ENCODE peak calls at places on chromosomes 11 and 22, in ten cellular contexts. One of them, this sample, is unnamed.

GRCh38 chr22:25478111-25478510 is 86.4 kb upstream of the GRK3 start:
- DNase-seq in left ventricle myocardium inferior: no peak
- DNase-seq in heart right ventricle: no peak
- DNase-seq in HFF-Myc: no peak
- DNase-seq in epithelial cell of esophagus: no peak
- DNase-seq in neural progenitor cell: no peak
- DNase-seq in astrocyte of the spinal cord: no peak
- DNase-seq in Caco-2: no peak
- DNase-seq in IMR-90: no peak
- DNase-seq in fibroblast of pulmonary artery: no peak
- DNase-seq in this sample: no peak

GRCh38 chr11:116515666-116516184 is 257.1 kb downstream of the BUD13 start:
- DNase-seq in left ventricle myocardium inferior: no peak
- DNase-seq in heart right ventricle: no peak
- DNase-seq in HFF-Myc: no peak
- DNase-seq in epithelial cell of esophagus: no peak
- DNase-seq in neural progenitor cell: no peak
- DNase-seq in astrocyte of the spinal cord: no peak
- DNase-seq in Caco-2: no peak
- DNase-seq in IMR-90: no peak
- DNase-seq in fibroblast of pulmonary artery: no peak
- DNase-seq in this sample: no peak

GRCh38 chr11:7591107-7591894 is 77.5 kb downstream of the PPFIBP2 start:
- DNase-seq in left ventricle myocardium inferior: no peak
- DNase-seq in heart right ventricle: no peak
- DNase-seq in HFF-Myc: no peak
- DNase-seq in epithelial cell of esophagus: no peak
- DNase-seq in neural progenitor cell: no peak
- DNase-seq in astrocyte of the spinal cord: no peak
- DNase-seq in Caco-2: no peak
- DNase-seq in IMR-90: no peak
- DNase-seq in fibroblast of pulmonary artery: no peak
- DNase-seq in this sample: no peak

GRCh38 chr22:30214703-30215405 is 31.7 kb downstream of the LIF start:
- DNase-seq in left ventricle myocardium inferior: no peak
- DNase-seq in heart right ventricle: no peak
- DNase-seq in HFF-Myc: no peak
- DNase-seq in epithelial cell of esophagus: peak; percentile 38
- DNase-seq in neural progenitor cell: no peak
- DNase-seq in astrocyte of the spinal cord: no peak
- DNase-seq in Caco-2: no peak
- DNase-seq in IMR-90: no peak
- DNase-seq in fibroblast of pulmonary artery: no peak
- DNase-seq in this sample: no peak

GRCh38 chr11:2295971-2296912 is 5.5 kb downstream of the C11orf21 start:
- DNase-seq in left ventricle myocardium inferior: no peak
- DNase-seq in heart right ventricle: no peak
- DNase-seq in HFF-Myc: no peak
- DNase-seq in epithelial cell of esophagus: no peak
- DNase-seq in neural progenitor cell: no peak
- DNase-seq in astrocyte of the spinal cord: no peak
- DNase-seq in Caco-2: peak; percentile 27
- DNase-seq in IMR-90: no peak
- DNase-seq in fibroblast of pulmonary artery: no peak
- DNase-seq in this sample: no peak

GRCh38 chr11:65437436-65438227 is 15.0 kb downstream of the NEAT1 start:
- DNase-seq in left ventricle myocardium inferior: no peak
- DNase-seq in heart right ventricle: no peak
- DNase-seq in HFF-Myc: no peak
- DNase-seq in epithelial cell of esophagus: peak; percentile 35
- DNase-seq in neural progenitor cell: no peak
- DNase-seq in astrocyte of the spinal cord: peak; percentile 41
- DNase-seq in Caco-2: no peak
- DNase-seq in IMR-90: peak; percentile 41
- DNase-seq in fibroblast of pulmonary artery: peak; percentile 50
- DNase-seq in this sample: no peak

GRCh38 chr22:24947383-24947782 is 889 bp upstream of the LHFPL7 start:
- DNase-seq in left ventricle myocardium inferior: no peak
- DNase-seq in heart right ventricle: no peak
- DNase-seq in HFF-Myc: no peak
- DNase-seq in epithelial cell of esophagus: no peak
- DNase-seq in neural progenitor cell: no peak
- DNase-seq in astrocyte of the spinal cord: no peak
- DNase-seq in Caco-2: no peak
- DNase-seq in IMR-90: no peak
- DNase-seq in fibroblast of pulmonary artery: no peak
- DNase-seq in this sample: no peak

GRCh38 chr11:115334932-115335788 is 169.1 kb downstream of the CADM1 start:
- DNase-seq in left ventricle myocardium inferior: no peak
- DNase-seq in heart right ventricle: no peak
- DNase-seq in HFF-Myc: no peak
- DNase-seq in epithelial cell of esophagus: peak; percentile 42
- DNase-seq in neural progenitor cell: peak; percentile 23
- DNase-seq in astrocyte of the spinal cord: peak; percentile 52
- DNase-seq in Caco-2: no peak
- DNase-seq in IMR-90: peak; percentile 52
- DNase-seq in fibroblast of pulmonary artery: peak; percentile 49
- DNase-seq in this sample: peak; percentile 5

DNA sequence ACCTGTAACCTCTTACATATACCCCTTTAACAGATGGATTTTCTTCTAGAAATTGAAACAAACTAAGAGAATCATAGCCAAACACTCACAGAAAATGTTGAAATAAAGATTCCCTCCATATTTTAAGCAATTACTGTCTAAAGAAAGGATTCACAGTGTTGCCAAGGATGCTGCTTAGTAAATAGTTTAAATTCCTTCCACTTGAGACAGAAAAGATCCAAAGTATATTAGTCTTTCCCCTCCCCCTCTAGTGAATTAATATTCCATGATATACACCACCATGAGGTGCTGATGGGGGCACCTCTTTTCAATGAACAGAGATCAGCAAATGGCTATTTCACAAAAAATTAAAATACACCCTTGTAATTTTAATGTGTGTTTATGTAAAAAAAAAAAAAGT is 186.8 kb downstream of the SOX6 start:
- DNase-seq in left ventricle myocardium inferior: no peak
- DNase-seq in heart right ventricle: no peak
- DNase-seq in HFF-Myc: no peak
- DNase-seq in epithelial cell of esophagus: no peak
- DNase-seq in neural progenitor cell: no peak
- DNase-seq in astrocyte of the spinal cord: no peak
- DNase-seq in Caco-2: no peak
- DNase-seq in IMR-90: peak; percentile 30
- DNase-seq in fibroblast of pulmonary artery: peak; percentile 14
- DNase-seq in this sample: no peak
- TF ChIP-seq CTCF in left ventricle myocardium inferior: no peak
- TF ChIP-seq CTCF in heart right ventricle: no peak
- TF ChIP-seq CTCF in HFF-Myc: no peak
- TF ChIP-seq CTCF in epithelial cell of esophagus: no peak
- TF ChIP-seq CTCF in neural progenitor cell: peak; percentile 32
- TF ChIP-seq CTCF in astrocyte of the spinal cord: no peak
- TF ChIP-seq CTCF in Caco-2: no peak
- TF ChIP-seq CTCF in IMR-90: peak; percentile 32
- TF ChIP-seq CTCF in fibroblast of pulmonary artery: no peak
- TF ChIP-seq CTCF in this sample: no peak

GRCh38 chr11:6475936-6476335 is 2.2 kb upstream of the TRIM3 start:
- DNase-seq in left ventricle myocardium inferior: no peak
- DNase-seq in heart right ventricle: no peak
- DNase-seq in HFF-Myc: no peak
- DNase-seq in epithelial cell of esophagus: no peak
- DNase-seq in neural progenitor cell: peak; percentile 15
- DNase-seq in astrocyte of the spinal cord: no peak
- DNase-seq in Caco-2: no peak
- DNase-seq in IMR-90: no peak
- DNase-seq in fibroblast of pulmonary artery: no peak
- DNase-seq in this sample: no peak

GRCh38 chr11:6474423-6474792 is 667 bp upstream of the TRIM3 start:
- DNase-seq in left ventricle myocardium inferior: no peak
- DNase-seq in heart right ventricle: no peak
- DNase-seq in HFF-Myc: no peak
- DNase-seq in epithelial cell of esophagus: no peak
- DNase-seq in neural progenitor cell: no peak
- DNase-seq in astrocyte of the spinal cord: no peak
- DNase-seq in Caco-2: no peak
- DNase-seq in IMR-90: no peak
- DNase-seq in fibroblast of pulmonary artery: no peak
- DNase-seq in this sample: no peak

GRCh38 chr11:6473481-6474422 is at the start of gene TRIM3:
- DNase-seq in left ventricle myocardium inferior: peak; percentile 96
- DNase-seq in heart right ventricle: peak; percentile 97
- DNase-seq in HFF-Myc: peak; percentile 59
- DNase-seq in epithelial cell of esophagus: peak; percentile 91
- DNase-seq in neural progenitor cell: peak; percentile 97
- DNase-seq in astrocyte of the spinal cord: peak; percentile 91
- DNase-seq in Caco-2: peak; percentile 94
- DNase-seq in IMR-90: peak; percentile 80
- DNase-seq in fibroblast of pulmonary artery: peak; percentile 86
- DNase-seq in this sample: no peak

GRCh38 chr11:6476571-6476970 is 2.8 kb upstream of the TRIM3 start:
- DNase-seq in left ventricle myocardium inferior: no peak
- DNase-seq in heart right ventricle: no peak
- DNase-seq in HFF-Myc: no peak
- DNase-seq in epithelial cell of esophagus: no peak
- DNase-seq in neural progenitor cell: no peak
- DNase-seq in astrocyte of the spinal cord: no peak
- DNase-seq in Caco-2: no peak
- DNase-seq in IMR-90: no peak
- DNase-seq in fibroblast of pulmonary artery: no peak
- DNase-seq in this sample: no peak

DNA sequence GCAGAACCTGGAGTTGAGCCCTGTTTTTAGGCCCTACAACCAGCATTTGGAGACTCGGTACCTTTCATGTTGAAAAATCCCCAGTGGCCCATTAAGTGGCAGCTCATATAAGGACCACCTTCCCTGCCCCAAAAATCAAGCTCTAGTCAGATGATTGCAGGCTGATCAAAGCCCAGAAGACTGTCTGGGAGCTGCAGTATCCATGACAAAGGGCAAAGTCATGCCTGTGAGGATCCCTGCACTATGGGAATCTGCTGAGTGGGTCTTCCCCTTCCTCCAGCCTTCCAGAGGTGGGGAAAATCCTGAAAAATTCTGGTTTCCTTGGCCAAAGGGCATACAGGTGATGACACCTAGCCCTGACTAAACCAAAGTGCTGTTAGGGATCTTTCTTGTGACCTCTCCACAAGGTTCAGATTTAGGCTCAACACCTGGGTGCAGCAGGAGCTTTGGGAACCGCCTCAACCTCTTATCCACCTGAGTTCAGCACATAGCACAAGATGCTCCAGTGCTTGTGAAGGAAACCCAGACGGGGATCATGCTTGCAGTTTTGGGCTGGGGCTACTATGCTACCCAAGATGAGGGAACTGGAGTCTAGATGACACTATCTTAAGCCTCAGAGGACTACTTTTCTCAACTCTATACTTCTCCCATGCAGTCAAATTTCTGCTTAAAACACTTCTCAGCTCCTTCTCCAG is 1.2 kb upstream of the TRIM3 start:
- DNase-seq in left ventricle myocardium inferior: no peak
- DNase-seq in heart right ventricle: no peak
- DNase-seq in HFF-Myc: no peak
- DNase-seq in epithelial cell of esophagus: no peak
- DNase-seq in neural progenitor cell: no peak
- DNase-seq in astrocyte of the spinal cord: no peak
- DNase-seq in Caco-2: no peak
- DNase-seq in IMR-90: peak; percentile 6
- DNase-seq in fibroblast of pulmonary artery: no peak
- DNase-seq in this sample: no peak
- H3K4me3 ChIP-seq in left ventricle myocardium inferior: no peak overlapping the region
- H3K4me3 ChIP-seq in heart right ventricle: no peak overlapping the region
- H3K4me3 ChIP-seq in HFF-Myc: peak overlapping the region; percentile 49
- H3K4me3 ChIP-seq in epithelial cell of esophagus: no peak overlapping the region
- H3K4me3 ChIP-seq in neural progenitor cell: peak overlapping the region; percentile 99
- H3K4me3 ChIP-seq in astrocyte of the spinal cord: no peak overlapping the region
- H3K4me3 ChIP-seq in Caco-2: no peak overlapping the region
- H3K4me3 ChIP-seq in IMR-90: no peak overlapping the region
- H3K4me3 ChIP-seq in fibroblast of pulmonary artery: no peak overlapping the region
- H3K4me3 ChIP-seq in this sample: no peak overlapping the region

DNA sequence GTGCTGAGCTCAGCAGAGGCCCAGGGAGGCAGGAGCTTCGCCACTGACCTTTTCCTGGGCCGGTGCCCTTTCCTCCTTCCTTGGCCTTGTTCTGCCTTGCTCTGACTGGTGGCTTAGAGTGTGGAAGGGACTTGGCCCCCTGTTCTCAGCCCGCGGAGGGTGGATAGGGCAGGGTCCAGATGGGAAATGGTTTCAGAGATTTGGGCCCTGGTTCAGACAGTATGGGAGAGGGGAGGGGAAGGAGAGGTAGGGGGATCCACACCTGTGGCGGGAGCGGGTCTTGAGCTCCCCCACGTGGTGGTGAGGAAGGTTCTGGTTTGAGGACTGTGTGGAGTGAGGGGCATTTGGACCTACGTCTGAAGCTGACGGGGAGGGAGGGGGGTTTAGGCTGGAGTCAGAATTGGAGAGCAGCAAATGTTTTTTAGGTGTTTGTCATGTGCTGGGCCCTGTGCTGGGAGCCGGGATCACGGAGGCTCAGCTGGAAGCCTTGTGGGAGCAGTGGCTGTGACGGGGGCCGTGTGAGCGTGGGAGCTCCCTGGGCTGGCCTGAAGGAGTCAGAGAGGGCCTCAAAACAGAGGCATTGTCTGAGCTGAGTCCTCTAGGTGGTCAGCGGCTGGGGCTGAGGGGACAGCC is 27.2 kb downstream of the SHANK3 start:
- DNase-seq in left ventricle myocardium inferior: peak; percentile 10
- DNase-seq in heart right ventricle: no peak
- DNase-seq in HFF-Myc: no peak
- DNase-seq in epithelial cell of esophagus: no peak
- DNase-seq in neural progenitor cell: peak; percentile 62
- DNase-seq in astrocyte of the spinal cord: no peak
- DNase-seq in Caco-2: no peak
- DNase-seq in IMR-90: no peak
- DNase-seq in fibroblast of pulmonary artery: no peak
- DNase-seq in this sample: no peak
- TF ChIP-seq CTCF in left ventricle myocardium inferior: no peak
- TF ChIP-seq CTCF in heart right ventricle: no peak
- TF ChIP-seq CTCF in HFF-Myc: peak; percentile 26
- TF ChIP-seq CTCF in epithelial cell of esophagus: peak; percentile 44
- TF ChIP-seq CTCF in neural progenitor cell: peak; percentile 52
- TF ChIP-seq CTCF in astrocyte of the spinal cord: peak; percentile 31
- TF ChIP-seq CTCF in Caco-2: no peak
- TF ChIP-seq CTCF in IMR-90: no peak
- TF ChIP-seq CTCF in fibroblast of pulmonary artery: peak; percentile 19
- TF ChIP-seq CTCF in this sample: peak; percentile 23

GRCh38 chr11:68015467-68015866 is 5.3 kb downstream of the ALDH3B1 start:
- DNase-seq in left ventricle myocardium inferior: no peak
- DNase-seq in heart right ventricle: no peak
- DNase-seq in HFF-Myc: no peak
- DNase-seq in epithelial cell of esophagus: no peak
- DNase-seq in neural progenitor cell: no peak
- DNase-seq in astrocyte of the spinal cord: no peak
- DNase-seq in Caco-2: no peak
- DNase-seq in IMR-90: no peak
- DNase-seq in fibroblast of pulmonary artery: no peak
- DNase-seq in this sample: no peak

GRCh38 chr11:68013611-68014156 is 3.6 kb downstream of the ALDH3B1 start:
- DNase-seq in left ventricle myocardium inferior: no peak
- DNase-seq in heart right ventricle: no peak
- DNase-seq in HFF-Myc: no peak
- DNase-seq in epithelial cell of esophagus: no peak
- DNase-seq in neural progenitor cell: no peak
- DNase-seq in astrocyte of the spinal cord: no peak
- DNase-seq in Caco-2: no peak
- DNase-seq in IMR-90: no peak
- DNase-seq in fibroblast of pulmonary artery: no peak
- DNase-seq in this sample: no peak

GRCh38 chr11:68014157-68014965 is 4.2 kb downstream of the ALDH3B1 start:
- DNase-seq in left ventricle myocardium inferior: no peak
- DNase-seq in heart right ventricle: no peak
- DNase-seq in HFF-Myc: no peak
- DNase-seq in epithelial cell of esophagus: peak; percentile 82
- DNase-seq in neural progenitor cell: no peak
- DNase-seq in astrocyte of the spinal cord: peak; percentile 79
- DNase-seq in Caco-2: no peak
- DNase-seq in IMR-90: peak; percentile 87
- DNase-seq in fibroblast of pulmonary artery: peak; percentile 86
- DNase-seq in this sample: no peak

GRCh38 chr11:68016161-68016903 is 6.2 kb downstream of the ALDH3B1 start:
- DNase-seq in left ventricle myocardium inferior: no peak
- DNase-seq in heart right ventricle: no peak
- DNase-seq in HFF-Myc: no peak
- DNase-seq in epithelial cell of esophagus: no peak
- DNase-seq in neural progenitor cell: no peak
- DNase-seq in astrocyte of the spinal cord: no peak
- DNase-seq in Caco-2: no peak
- DNase-seq in IMR-90: no peak
- DNase-seq in fibroblast of pulmonary artery: no peak
- DNase-seq in this sample: no peak

GRCh38 chr11:68014966-68015447 is 4.9 kb downstream of the ALDH3B1 start:
- DNase-seq in left ventricle myocardium inferior: no peak
- DNase-seq in heart right ventricle: no peak
- DNase-seq in HFF-Myc: no peak
- DNase-seq in epithelial cell of esophagus: no peak
- DNase-seq in neural progenitor cell: no peak
- DNase-seq in astrocyte of the spinal cord: no peak
- DNase-seq in Caco-2: no peak
- DNase-seq in IMR-90: no peak
- DNase-seq in fibroblast of pulmonary artery: no peak
- DNase-seq in this sample: no peak
- H3K4me3 ChIP-seq in left ventricle myocardium inferior: no peak overlapping the region
- H3K4me3 ChIP-seq in heart right ventricle: no peak overlapping the region
- H3K4me3 ChIP-seq in HFF-Myc: no peak overlapping the region
- H3K4me3 ChIP-seq in epithelial cell of esophagus: no peak overlapping the region
- H3K4me3 ChIP-seq in neural progenitor cell: no peak overlapping the region
- H3K4me3 ChIP-seq in astrocyte of the spinal cord: no peak overlapping the region
- H3K4me3 ChIP-seq in Caco-2: no peak overlapping the region
- H3K4me3 ChIP-seq in IMR-90: no peak overlapping the region
- H3K4me3 ChIP-seq in fibroblast of pulmonary artery: no peak overlapping the region
- H3K4me3 ChIP-seq in this sample: no peak overlapping the region

This sample was measured in GM12864.